ENCODE peak calls at places on chromosomes 4 and X, in nine cellular contexts. R is tibial artery, M is coronary artery, U is nephron progenitor cell, A is thoracic aorta, W is colonic mucosa, X is fibroblast of lung, F is breast epithelium, V is neural progenitor cell. Q is an unnamed sample.

GRCh38 chr4:185672151-185672550 is 136.8 kb upstream of the PDLIM3 start:
- DNase-seq in R (no peak), M (no peak), U (no peak), A (no peak), W (no peak), X (no peak), F (no peak), V (no peak), Q (no peak)

GRCh38 chr4:78722320-78722719 is 53.8 kb upstream of the BMP2K start:
- DNase-seq in R (no peak), M (no peak), U (no peak), A (no peak), W (no peak), X (no peak), F (no peak), V (no peak), Q (no peak)

GRCh38 chr4:12116009-12116542 is 687.4 kb upstream of the HS3ST1 start:
- DNase-seq in R (no peak), M (no peak), U (no peak), A (no peak), W (no peak), X (no peak), F (no peak), V (no peak), Q (no peak)

GRCh38 chr4:112060212-112060611 is 85.0 kb upstream of the FAM241A start:
- DNase-seq in R (no peak), M (no peak), U (no peak), A (no peak), W (no peak), X (peak), F (no peak), V (peak), Q (peak)

GRCh38 chr4:1856920-1857699 is 1.2 kb upstream of the LETM1 start:
- DNase-seq in R (no peak), M (no peak), U (peak), A (no peak), W (peak), X (no peak), F (no peak), V (peak), Q (no peak)

GRCh38 chr4:137707221-137707620 is 174.9 kb upstream of the PCDH18 start:
- DNase-seq in R (no peak), M (no peak), U (no peak), A (no peak), W (no peak), X (peak), F (no peak), V (no peak), Q (no peak)

GRCh38 chr4:38654273-38654672 is 9.7 kb upstream of the KLF3 start:
- DNase-seq in R (no peak), M (no peak), U (no peak), A (no peak), W (no peak), X (no peak), F (no peak), V (no peak), Q (no peak)

GRCh38 chr4:108172231-108172779 is 3.6 kb upstream of the LEF1 start:
- DNase-seq in R (no peak), M (no peak), U (peak), A (no peak), W (no peak), X (peak), F (no peak), V (peak), Q (peak)

GRCh38 chr4:104491396-104491821 is 3.3 kb downstream of the CXXC4 start:
- DNase-seq in R (no peak), M (no peak), U (peak), A (no peak), W (peak), X (peak), F (peak), V (peak), Q (peak)

GRCh38 chrX:54066841-54067240 is 22.6 kb upstream of the PHF8 start:
- DNase-seq in R (no peak), M (no peak), U (no peak), A (no peak), W (no peak), X (peak), F (no peak), V (no peak), Q (no peak)

GRCh38 chrX:20861113-20861512 is 513.1 kb upstream of the CNKSR2 start:
- DNase-seq in R (no peak), M (no peak), U (no peak), A (no peak), W (no peak), X (no peak), F (no peak), V (no peak), Q (no peak)

GRCh38 chrX:123169247-123169901 is 14.7 kb upstream of the GRIA3 start:
- DNase-seq in R (no peak), M (no peak), U (no peak), A (no peak), W (no peak), X (no peak), F (no peak), V (no peak), Q (no peak)

GRCh38 chr4:138864961-138865720 is 150.4 kb upstream of the NOCT start:
- DNase-seq in R (no peak), M (no peak), U (no peak), A (no peak), W (no peak), X (no peak), F (peak), V (no peak), Q (no peak)

GRCh38 chr4:6988016-6988715 is 55.0 kb upstream of the TADA2B start:
- DNase-seq in R (no peak), M (no peak), U (no peak), A (no peak), W (no peak), X (no peak), F (no peak), V (no peak), Q (peak)

GRCh38 chr4:165991325-165992180 is 118.5 kb downstream of the TLL1 start:
- DNase-seq in R (no peak), M (no peak), U (no peak), A (no peak), W (no peak), X (peak), F (no peak), V (no peak), Q (no peak)

GRCh38 chr4:152289963-152290362 is 245.9 kb downstream of the FBXW7 start:
- DNase-seq in R (no peak), M (no peak), U (no peak), A (no peak), W (no peak), X (no peak), F (no peak), V (no peak), Q (no peak)

GRCh38 chr4:158750379-158750778 is 18.4 kb upstream of the FNIP2 start:
- DNase-seq in R (no peak), M (no peak), U (no peak), A (no peak), W (no peak), X (peak), F (no peak), V (no peak), Q (no peak)

DNA sequence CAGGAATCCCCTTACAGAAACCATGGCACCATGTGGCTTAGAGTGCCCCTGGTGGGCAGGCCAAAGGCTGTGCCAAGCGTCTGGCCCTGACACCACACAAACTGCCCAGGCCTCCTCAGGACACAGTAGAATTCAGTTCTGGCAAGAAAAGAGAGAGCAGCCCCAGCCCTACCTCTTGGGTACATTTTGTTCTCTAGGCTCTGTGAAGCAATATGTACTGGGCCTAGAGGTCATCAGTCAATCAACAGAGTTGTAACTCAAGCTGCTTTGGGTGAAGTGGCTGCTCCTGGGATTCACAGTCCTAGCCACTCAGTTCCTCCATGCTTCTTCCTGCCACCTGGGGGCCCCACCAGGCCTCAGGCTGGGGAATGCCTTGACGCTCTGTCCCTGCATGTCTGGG is 158.1 kb upstream of the MAMLD1 start:
- DNase-seq in R (peak), M (peak), U (no peak), A (no peak), W (no peak), X (peak), F (no peak), V (no peak), Q (no peak)
- TF ChIP-seq CTCF in R (no peak), M (no peak), U (no peak), A (no peak), W (no peak), X (no peak), F (no peak), V (peak), Q (no peak)

GRCh38 chr4:168318266-168318895 is at the start of gene DDX60:
- DNase-seq in R (peak), M (peak), U (peak), A (peak), W (peak), X (peak), F (peak), V (peak), Q (peak)
- TF ChIP-seq CTCF in R (peak), M (no peak), U (peak), A (peak), W (no peak), X (peak), F (peak), V (peak), Q (peak)

GRCh38 chrX:49627030-49627777 is 28.4 kb downstream of the GAGE1 start:
- DNase-seq in R (no peak), M (no peak), U (peak), A (no peak), W (no peak), X (no peak), F (no peak), V (peak), Q (peak)
- TF ChIP-seq CTCF in R (no peak), M (no peak), U (no peak), A (no peak), W (no peak), X (no peak), F (no peak), V (peak), Q (no peak)

GRCh38 chr4:162644346-162644745 is 480.5 kb upstream of the FSTL5 start:
- DNase-seq in R (no peak), M (no peak), U (no peak), A (no peak), W (no peak), X (no peak), F (no peak), V (no peak), Q (no peak)

GRCh38 chr4:162650166-162650565 is 486.4 kb upstream of the FSTL5 start:
- DNase-seq in R (no peak), M (no peak), U (no peak), A (no peak), W (no peak), X (no peak), F (no peak), V (no peak), Q (no peak)

GRCh38 chr4:162640152-162640551 is 476.4 kb upstream of the FSTL5 start:
- DNase-seq in R (no peak), M (no peak), U (no peak), A (no peak), W (no peak), X (no peak), F (no peak), V (no peak), Q (no peak)

GRCh38 chr4:162645381-162645780 is 481.6 kb upstream of the FSTL5 start:
- DNase-seq in R (no peak), M (no peak), U (no peak), A (no peak), W (no peak), X (no peak), F (no peak), V (peak), Q (no peak)
- TF ChIP-seq CTCF in R (peak), M (no peak), U (no peak), A (no peak), W (peak), X (no peak), F (no peak), V (peak), Q (no peak)